ENCODE peak calls at places on chromosome 7, in nine cellular contexts. T is cardiac muscle cell, W is progenitor cell of endocrine pancreas, C is SK-N-SH, Y is OCI-LY7, R is MCF 10A, N is lower lobe of right lung, U is heart left ventricle, G is cardiac fibroblast. Q is an unnamed sample.
A peak's percentile ranks its signal among the peaks of the same experiment; 100 is the strongest.

GRCh38 chr7:102895602-102896001 is 17.2 kb upstream of the LRRC17 start:
- DNase-seq in T (no peak), W (no peak), C (no peak), Y (no peak), R (no peak), N (no peak), U (no peak), G (no peak), Q (no peak)

GRCh38 chr7:155464183-155464582 is 6.3 kb downstream of the EN2 start:
- DNase-seq in T (no peak), W (no peak), C (peak; percentile 48), Y (no peak), R (no peak), N (no peak), U (no peak), G (no peak), Q (no peak)

GRCh38 chr7:98998821-98999725 is 120.7 kb downstream of the TRRAP start:
- DNase-seq in T (no peak), W (no peak), C (no peak), Y (no peak), R (no peak), N (no peak), U (no peak), G (no peak), Q (no peak)

GRCh38 chr7:7834761-7835160 is 116.4 kb upstream of the RPA3 start:
- DNase-seq in T (no peak), W (no peak), C (no peak), Y (no peak), R (no peak), N (no peak), U (no peak), G (no peak), Q (no peak)

GRCh38 chr7:121366852-121367431 is 29.2 kb downstream of the FAM3C start:
- DNase-seq in T (peak; percentile 29), W (no peak), C (peak; percentile 41), Y (peak; percentile 46), R (peak; percentile 37), N (no peak), U (no peak), G (peak; percentile 71), Q (peak; percentile 30)

GRCh38 chr7:27640914-27641570 is 21.6 kb downstream of the HIBADH start:
- DNase-seq in T (no peak), W (no peak), C (no peak), Y (no peak), R (peak; percentile 90), N (no peak), U (peak; percentile 39), G (peak; percentile 76), Q (no peak)

GRCh38 chr7:95718556-95719410 is 53.6 kb upstream of the DYNC1I1 start:
- DNase-seq in T (no peak), W (no peak), C (peak; percentile 29), Y (no peak), R (peak; percentile 31), N (no peak), U (no peak), G (peak; percentile 34), Q (no peak)

GRCh38 chr7:8114175-8114574 is 145.6 kb downstream of the GLCCI1 start:
- DNase-seq in T (no peak), W (no peak), C (no peak), Y (no peak), R (no peak), N (no peak), U (no peak), G (no peak), Q (no peak)

GRCh38 chr7:159017741-159018140 is 126.9 kb downstream of the VIPR2 start:
- DNase-seq in T (no peak), W (no peak), C (no peak), Y (no peak), R (no peak), N (no peak), U (no peak), G (no peak), Q (no peak)

GRCh38 chr7:4566714-4567113 is 115.4 kb upstream of the FOXK1 start:
- DNase-seq in T (no peak), W (no peak), C (no peak), Y (no peak), R (no peak), N (no peak), U (no peak), G (no peak), Q (no peak)

GRCh38 chr7:77802557-77803410 is 4.2 kb downstream of the PHTF2 start:
- DNase-seq in T (no peak), W (no peak), C (no peak), Y (peak; percentile 23), R (no peak), N (no peak), U (no peak), G (peak; percentile 18), Q (no peak)

GRCh38 chr7:67377939-67378862 is 381.6 kb downstream of the TYW1 start:
- DNase-seq in T (peak; percentile 86), W (peak; percentile 71), C (peak; percentile 89), Y (peak; percentile 73), R (peak; percentile 30), N (peak; percentile 70), U (peak; percentile 55), G (peak; percentile 77), Q (peak; percentile 83)
- TF ChIP-seq CTCF in T (peak; percentile 90), W (peak; percentile 89), C (peak; percentile 91), Y (peak; percentile 84), R (peak; percentile 84), N (peak; percentile 89), U (peak; percentile 85), G (peak; percentile 81), Q (peak; percentile 91)

GRCh38 chr7:151341357-151342101 is at the start of gene NUB1:
- DNase-seq in T (peak; percentile 96), W (peak; percentile 96), C (peak; percentile 99), Y (peak; percentile 91), R (peak; percentile 88), N (peak; percentile 94), U (peak; percentile 93), G (peak; percentile 88), Q (peak; percentile 99)

GRCh38 chr7:151342102-151342646 is 562 bp downstream of the NUB1 start:
- DNase-seq in T (no peak), W (no peak), C (no peak), Y (peak; percentile 30), R (no peak), N (no peak), U (no peak), G (no peak), Q (no peak)

GRCh38 chr7:151338809-151339208 is 2.8 kb upstream of the NUB1 start:
- DNase-seq in T (no peak), W (no peak), C (no peak), Y (no peak), R (no peak), N (no peak), U (no peak), G (no peak), Q (no peak)

GRCh38 chr7:151340794-151341356 is 737 bp upstream of the NUB1 start:
- DNase-seq in T (no peak), W (no peak), C (no peak), Y (no peak), R (no peak), N (no peak), U (no peak), G (no peak), Q (no peak)

DNA sequence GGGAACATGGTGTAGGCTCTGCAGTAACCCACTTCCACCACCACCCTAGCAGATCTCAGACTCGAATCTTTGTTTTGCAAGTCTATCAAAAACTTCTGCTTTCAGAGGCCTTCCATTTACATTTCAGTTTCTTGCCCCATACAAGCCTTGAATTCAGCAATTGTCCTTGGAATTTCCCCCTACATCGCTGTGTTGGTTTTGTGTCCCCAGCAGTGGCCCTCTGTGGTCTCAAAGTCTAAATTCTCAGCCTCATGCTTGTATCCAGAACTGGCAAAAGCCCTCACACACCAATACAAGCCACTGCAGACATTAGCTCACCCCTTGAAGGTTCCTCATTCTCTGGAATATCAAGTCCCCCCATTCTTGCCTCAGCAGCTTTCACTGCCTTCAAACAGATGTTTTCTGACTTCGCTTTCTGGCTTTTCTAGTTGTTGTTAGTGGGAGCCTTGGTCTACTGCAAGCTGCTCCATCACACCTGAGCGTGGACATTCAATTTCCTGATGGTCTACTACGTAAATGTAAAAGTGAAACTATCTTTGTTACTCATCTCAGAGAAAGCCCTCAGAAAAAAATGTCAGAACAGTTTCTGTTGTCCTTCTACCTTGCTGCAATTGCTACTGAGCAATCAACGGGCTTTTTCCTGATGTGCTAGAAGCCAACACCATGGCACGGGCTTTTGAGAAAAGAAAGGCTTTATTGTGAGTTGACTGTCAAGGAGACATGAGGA is 1.8 kb upstream of the NUB1 start:
- DNase-seq in T (no peak), W (no peak), C (no peak), Y (no peak), R (no peak), N (no peak), U (no peak), G (no peak), Q (no peak)
- TF ChIP-seq CTCF in T (no peak), W (no peak), C (no peak), Y (no peak), R (no peak), N (peak; percentile 18), U (no peak), G (no peak), Q (no peak)

GRCh38 chr7:31122649-31123058 is 70.5 kb downstream of the ADCYAP1R1 start:
- DNase-seq in T (peak; percentile 75), W (peak; percentile 34), C (peak; percentile 74), Y (peak; percentile 63), R (peak; percentile 83), N (peak; percentile 59), U (peak; percentile 60), G (peak; percentile 95), Q (peak; percentile 61)
- TF ChIP-seq CTCF in T (peak; percentile 81), W (peak; percentile 92), C (peak; percentile 99), Y (peak; percentile 87), R (peak; percentile 85), N (peak; percentile 89), U (peak; percentile 87), G (peak; percentile 79), Q (peak; percentile 89)

GRCh38 chr7:90751595-90751994 is 155.5 kb downstream of the CDK14 start:
- DNase-seq in T (no peak), W (no peak), C (no peak), Y (no peak), R (no peak), N (no peak), U (no peak), G (no peak), Q (no peak)

GRCh38 chr7:90747521-90747920 is 151.4 kb downstream of the CDK14 start:
- DNase-seq in T (no peak), W (no peak), C (no peak), Y (no peak), R (no peak), N (no peak), U (no peak), G (no peak), Q (no peak)

GRCh38 chr7:90749262-90749661 is 153.1 kb downstream of the CDK14 start:
- DNase-seq in T (no peak), W (no peak), C (no peak), Y (peak; percentile 75), R (no peak), N (no peak), U (no peak), G (no peak), Q (no peak)

GRCh38 chr7:90752051-90752450 is 155.9 kb downstream of the CDK14 start:
- DNase-seq in T (no peak), W (no peak), C (no peak), Y (no peak), R (no peak), N (no peak), U (no peak), G (no peak), Q (no peak)

DNA sequence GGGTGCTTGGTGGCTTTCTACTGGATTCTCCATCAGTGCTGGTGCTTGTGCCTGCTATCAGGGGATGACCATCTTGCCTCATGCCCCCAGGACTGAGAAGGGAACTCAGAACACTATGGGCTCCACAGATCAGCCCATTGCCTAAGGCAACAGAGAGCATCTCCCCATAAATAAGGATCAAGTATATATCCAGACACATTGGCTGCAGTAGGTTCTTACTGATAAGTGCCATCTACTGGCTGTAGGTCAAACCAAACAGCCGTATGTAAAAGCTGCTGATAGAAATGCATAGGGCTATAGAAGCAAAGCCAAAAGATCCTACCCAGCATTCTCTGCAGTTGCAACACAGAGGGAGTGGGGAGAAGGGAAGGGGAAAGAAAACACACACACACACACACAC is 153.7 kb downstream of the CDK14 start:
- DNase-seq in T (peak; percentile 30), W (no peak), C (peak; percentile 52), Y (peak; percentile 77), R (peak; percentile 24), N (no peak), U (no peak), G (peak; percentile 54), Q (no peak)
- TF ChIP-seq CTCF in T (peak; percentile 29), W (peak; percentile 26), C (peak; percentile 26), Y (peak; percentile 79), R (no peak), N (no peak), U (no peak), G (peak; percentile 18), Q (no peak)

Q was measured in neural crest cell.